ENCODE peak calls at places on chromosome 18, in six cellular contexts. K is Calu3; Q is HuH-7; U is activated T-helper 1 cell treated with anti-CD3 and anti-CD28 coated beads, Interleukin-12 subunit alpha, Interleukin-12 subunit beta, Interleukin-2, Interleukin-4 antibody, amounts not matched to agents 30 ng/mL and 10 ng/mL and 1 ng/mL, durations not matched to agents 14 hours and 24 hours and 36 hours; A is bronchial epithelial cell; Y is NCI-H1092. I is an unnamed sample.

GRCh38 chr18:31273812-31274527 is 44.0 kb upstream of the DSG1 start:
- DNase-seq in K (no peak), Q (peak), U (no peak), A (no peak), Y (no peak), I (peak)

GRCh38 chr18:47594063-47594462 is 336.4 kb downstream of the SMAD2 start:
- DNase-seq in K (no peak), Q (no peak), U (no peak), A (no peak), Y (peak), I (peak)

GRCh38 chr18:7349181-7349837 is 118.4 kb downstream of the LRRC30 start:
- DNase-seq in K (no peak), Q (no peak), U (no peak), A (no peak), Y (no peak), I (peak)

GRCh38 chr18:55486936-55487335 is 101.1 kb downstream of the TCF4 start:
- DNase-seq in K (no peak), Q (no peak), U (no peak), A (no peak), Y (no peak), I (no peak)

GRCh38 chr18:48939368-48940097 is 11.2 kb downstream of the SMAD7 start:
- DNase-seq in K (peak), Q (no peak), U (no peak), A (no peak), Y (no peak), I (no peak)

GRCh38 chr18:35736696-35737095 is 155.2 kb downstream of the GALNT1 start:
- DNase-seq in K (no peak), Q (no peak), U (no peak), A (no peak), Y (no peak), I (no peak)

GRCh38 chr18:13332874-13333273 is 114.3 kb downstream of the LDLRAD4 start:
- DNase-seq in K (no peak), Q (no peak), U (no peak), A (no peak), Y (no peak), I (no peak)

GRCh38 chr18:777021-777420 is 35.0 kb downstream of the YES1 start:
- DNase-seq in K (no peak), Q (no peak), U (no peak), A (peak), Y (no peak), I (no peak)

GRCh38 chr18:36734589-36734988 is 94.2 kb downstream of the TPGS2 start:
- DNase-seq in K (no peak), Q (no peak), U (no peak), A (no peak), Y (no peak), I (no peak)

GRCh38 chr18:5969355-5970003 is 74.2 kb upstream of the TMEM200C start:
- DNase-seq in K (no peak), Q (no peak), U (no peak), A (no peak), Y (no peak), I (no peak)

GRCh38 chr18:63511285-63511684 is 30.9 kb upstream of the SERPINB12 start:
- DNase-seq in K (peak), Q (peak), U (no peak), A (peak), Y (peak), I (peak)

GRCh38 chr18:44716697-44717163 is 36.0 kb downstream of the SETBP1 start:
- DNase-seq in K (no peak), Q (no peak), U (no peak), A (peak), Y (no peak), I (no peak)

GRCh38 chr18:1253825-1254224 is 349.2 kb downstream of the ADCYAP1 start:
- DNase-seq in K (no peak), Q (no peak), U (no peak), A (no peak), Y (no peak), I (no peak)

GRCh38 chr18:69874058-69874457 is 73.6 kb downstream of the CD226 start:
- DNase-seq in K (no peak), Q (no peak), U (no peak), A (peak), Y (no peak), I (no peak)

GRCh38 chr18:42242758-42243157 is 287.7 kb downstream of the PIK3C3 start:
- DNase-seq in K (no peak), Q (peak), U (no peak), A (no peak), Y (no peak), I (no peak)

GRCh38 chr18:42534313-42534712 is 579.3 kb downstream of the PIK3C3 start:
- DNase-seq in K (no peak), Q (no peak), U (no peak), A (no peak), Y (no peak), I (no peak)

GRCh38 chr18:46338213-46338612 is 234.0 kb downstream of the HAUS1 start:
- DNase-seq in K (no peak), Q (no peak), U (no peak), A (no peak), Y (peak), I (no peak)

GRCh38 chr18:35029770-35030169 is 11.4 kb upstream of the MAPRE2 start:
- DNase-seq in K (no peak), Q (no peak), U (no peak), A (no peak), Y (no peak), I (peak)

GRCh38 chr18:59954746-59955145 is 55.0 kb downstream of the PMAIP1 start:
- DNase-seq in K (no peak), Q (no peak), U (no peak), A (peak), Y (no peak), I (peak)

GRCh38 chr18:52395146-52395852 is 55.3 kb downstream of the DCC start:
- DNase-seq in K (no peak), Q (no peak), U (no peak), A (no peak), Y (no peak), I (no peak)

GRCh38 chr18:48453330-48454063 is 44.3 kb upstream of the ZBTB7C start:
- DNase-seq in K (peak), Q (no peak), U (no peak), A (peak), Y (no peak), I (peak)

GRCh38 chr18:63001861-63002260 is 286.5 kb downstream of the PHLPP1 start:
- DNase-seq in K (no peak), Q (no peak), U (no peak), A (no peak), Y (no peak), I (no peak)

GRCh38 chr18:7066965-7067555 is 50.5 kb downstream of the LAMA1 start:
- DNase-seq in K (no peak), Q (no peak), U (no peak), A (no peak), Y (no peak), I (no peak)

GRCh38 chr18:58687871-58688308 is 16.6 kb downstream of the MALT1 start:
- DNase-seq in K (no peak), Q (no peak), U (peak), A (no peak), Y (no peak), I (peak)

GRCh38 chr18:42258301-42258965 is 303.4 kb downstream of the PIK3C3 start:
- DNase-seq in K (no peak), Q (no peak), U (no peak), A (peak), Y (no peak), I (no peak)

GRCh38 chr18:11991021-11991770 is 9.9 kb downstream of the IMPA2 start:
- DNase-seq in K (no peak), Q (no peak), U (no peak), A (no peak), Y (no peak), I (no peak)

GRCh38 chr18:47244041-47244440 is 7.4 kb downstream of the SKOR2 start:
- DNase-seq in K (no peak), Q (no peak), U (no peak), A (no peak), Y (no peak), I (no peak)

GRCh38 chr18:56402872-56403516 is 235.4 kb downstream of the TXNL1 start:
- DNase-seq in K (no peak), Q (no peak), U (no peak), A (peak), Y (no peak), I (no peak)

GRCh38 chr18:59220784-59221765 is 1.1 kb downstream of the GRP start:
- DNase-seq in K (no peak), Q (no peak), U (no peak), A (no peak), Y (peak), I (no peak)

GRCh38 chr18:79278896-79279295 is 116.8 kb upstream of the NFATC1 start:
- DNase-seq in K (no peak), Q (no peak), U (no peak), A (no peak), Y (no peak), I (no peak)

GRCh38 chr18:8396244-8396643 is 213.0 kb upstream of the RAB12 start:
- DNase-seq in K (no peak), Q (no peak), U (no peak), A (no peak), Y (no peak), I (no peak)

GRCh38 chr18:22098563-22098989 is 70.8 kb upstream of the GATA6 start:
- DNase-seq in K (no peak), Q (no peak), U (no peak), A (no peak), Y (no peak), I (peak)

GRCh38 chr18:21958707-21959457 is 210.5 kb upstream of the GATA6 start:
- DNase-seq in K (no peak), Q (no peak), U (no peak), A (no peak), Y (no peak), I (no peak)

GRCh38 chr18:71951021-71951420 is 593.1 kb downstream of the CBLN2 start:
- DNase-seq in K (no peak), Q (no peak), U (no peak), A (no peak), Y (no peak), I (no peak)

GRCh38 chr18:77099501-77100370 is 32.8 kb downstream of the MBP start:
- DNase-seq in K (no peak), Q (no peak), U (no peak), A (no peak), Y (no peak), I (no peak)

I was measured in trophoblast cell.